ENCODE peak calls at places on chromosomes 12 and 14, in seven cellular contexts. D is fibroblast of lung, J is neural progenitor cell, Q is thoracic aorta, T is body of pancreas, W is brain microvascular endothelial cell, N is heart left ventricle. P is an unnamed sample.

GRCh38 chr12:24109381-24110039 is 160.0 kb upstream of the SOX5 start:
- DNase-seq in D (peak; percentile 21), J (peak; percentile 47), Q (no peak), T (no peak), W (no peak), N (no peak), P (no peak)

GRCh38 chr14:78104130-78104529 is 66.0 kb upstream of the NRXN3 start:
- DNase-seq in D (no peak), J (no peak), Q (no peak), T (no peak), W (no peak), N (no peak), P (no peak)

GRCh38 chr12:32024884-32025599 is 65.8 kb downstream of the RESF1 start:
- DNase-seq in D (peak; percentile 11), J (no peak), Q (no peak), T (no peak), W (no peak), N (no peak), P (peak; percentile 24)

GRCh38 chr14:64478634-64479250 is 13.4 kb downstream of the AKAP5 start:
- DNase-seq in D (peak; percentile 11), J (no peak), Q (no peak), T (no peak), W (peak; percentile 9), N (no peak), P (no peak)

GRCh38 chr14:105917933-105918436 is 391.6 kb downstream of the TMEM121 start:
- DNase-seq in D (no peak), J (no peak), Q (no peak), T (no peak), W (no peak), N (peak; percentile 30), P (no peak)

GRCh38 chr12:113471619-113472171 is at the start of gene LHX5:
- DNase-seq in D (no peak), J (peak; percentile 93), Q (no peak), T (no peak), W (no peak), N (no peak), P (no peak)

GRCh38 chr12:121939190-121939589 is 20.8 kb downstream of the CFAP251 start:
- DNase-seq in D (peak; percentile 49), J (no peak), Q (no peak), T (no peak), W (no peak), N (no peak), P (no peak)

GRCh38 chr12:95218164-95218851 is 701 bp downstream of the VEZT start:
- DNase-seq in D (peak; percentile 63), J (no peak), Q (no peak), T (peak; percentile 11), W (peak; percentile 38), N (no peak), P (no peak)

GRCh38 chr12:108847705-108848104 is 9.7 kb downstream of the SSH1 start:
- DNase-seq in D (no peak), J (no peak), Q (no peak), T (no peak), W (no peak), N (no peak), P (no peak)

GRCh38 chr14:69687963-69688649 is 76.7 kb downstream of the SUSD6 start:
- DNase-seq in D (no peak), J (no peak), Q (no peak), T (no peak), W (no peak), N (no peak), P (no peak)

GRCh38 chr12:88720785-88721650 is 140.7 kb upstream of the KITLG start:
- DNase-seq in D (no peak), J (no peak), Q (no peak), T (no peak), W (no peak), N (no peak), P (no peak)

GRCh38 chr12:13227191-13227590 is 30.7 kb downstream of the EMP1 start:
- DNase-seq in D (no peak), J (no peak), Q (no peak), T (no peak), W (no peak), N (no peak), P (no peak)

GRCh38 chr12:65615091-65615490 is 209.2 kb upstream of the HMGA2 start:
- DNase-seq in D (peak; percentile 95), J (no peak), Q (no peak), T (no peak), W (peak; percentile 74), N (no peak), P (no peak)
- H3K27me3 ChIP-seq in D (no peaks in the 10 kb centered on the region), J (no peaks in the 10 kb centered on the region), Q (no peaks in the 10 kb centered on the region), T (no peaks in the 10 kb centered on the region), W (no peaks in the 10 kb centered on the region), N (no peaks in the 10 kb centered on the region), P (no peaks in the 10 kb centered on the region)

GRCh38 chr14:87993485-87993809 is 465 bp upstream of the GALC start:
- DNase-seq in D (no peak), J (no peak), Q (no peak), T (no peak), W (no peak), N (no peak), P (no peak)
- TF ChIP-seq CTCF in D (no peak), J (no peak), Q (no peak), T (no peak), W (no peak), N (no peak), P (no peak)

DNA sequence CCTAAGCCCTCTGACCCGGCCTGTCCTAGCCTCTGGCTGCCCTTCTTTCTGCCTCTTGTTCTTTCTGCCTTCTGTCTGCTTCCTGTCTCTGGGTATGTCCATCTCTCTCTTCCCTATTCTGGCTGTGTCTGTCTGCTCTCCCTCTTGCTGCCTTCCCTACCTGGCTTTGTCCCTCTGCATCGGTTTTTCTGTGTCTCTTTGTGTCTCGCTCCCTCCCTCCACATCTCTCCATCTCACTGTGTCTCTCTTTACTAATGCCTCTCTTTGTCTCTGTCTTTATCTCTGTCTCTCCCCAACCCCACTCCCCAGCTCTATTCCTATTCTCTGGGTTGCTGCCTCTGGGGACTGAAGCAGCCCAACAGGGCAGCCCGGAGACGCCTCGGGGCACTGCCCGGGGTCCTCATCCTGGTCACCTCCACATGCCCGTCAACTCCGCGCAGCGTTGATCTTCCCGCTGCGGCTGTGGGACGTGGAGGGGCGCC is 10.1 kb downstream of the SHMT2 start:
- DNase-seq in D (no peak), J (no peak), Q (no peak), T (no peak), W (no peak), N (no peak), P (no peak)
- H3K27me3 ChIP-seq in D (peaks cover 16% of the 10 kb centered on the region), J (peaks cover 98% of the 10 kb centered on the region), Q (peaks cover 18% of the 10 kb centered on the region), T (no peaks in the 10 kb centered on the region), W (peaks cover 20% of the 10 kb centered on the region), N (peaks cover 80% of the 10 kb centered on the region), P (peaks cover 35% of the 10 kb centered on the region)

GRCh38 chr12:129119537-129119936 is 266.3 kb downstream of the GLT1D1 start:
- DNase-seq in D (no peak), J (peak; percentile 60), Q (no peak), T (no peak), W (peak; percentile 9), N (no peak), P (no peak)
- TF ChIP-seq CTCF in D (no peak), J (no peak), Q (no peak), T (no peak), W (no peak), N (no peak), P (no peak)

DNA sequence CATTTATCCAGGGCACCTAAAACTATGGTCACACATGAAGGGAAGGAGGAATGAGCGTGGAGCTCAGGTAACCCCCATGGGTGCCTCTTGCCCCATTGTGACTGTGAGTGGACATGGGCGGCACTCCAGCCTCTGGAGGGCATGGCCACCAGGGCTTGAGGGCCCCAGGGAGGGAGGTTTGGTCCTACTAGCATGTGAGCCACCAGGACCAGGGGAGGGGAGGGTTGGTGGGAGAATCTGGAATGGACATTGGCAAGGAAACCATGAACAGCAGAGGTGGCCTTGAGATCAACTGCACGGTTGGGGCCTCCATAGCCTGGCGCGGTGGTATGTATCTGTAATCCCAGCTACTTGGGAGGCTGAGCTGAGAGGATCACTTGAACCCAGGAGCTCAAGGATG is 623.6 kb downstream of the AACS start:
- DNase-seq in D (no peak), J (no peak), Q (no peak), T (no peak), W (no peak), N (no peak), P (no peak)
- H3K27me3 ChIP-seq in D (no peaks in the 10 kb centered on the region), J (peaks cover 24% of the 10 kb centered on the region), Q (no peaks in the 10 kb centered on the region), T (no peaks in the 10 kb centered on the region), W (no peaks in the 10 kb centered on the region), N (peaks cover 3% of the 10 kb centered on the region), P (no peaks in the 10 kb centered on the region)

GRCh38 chr12:54133663-54134375 is 55.0 kb downstream of the SMUG1 start:
- DNase-seq in D (no peak), J (peak; percentile 62), Q (no peak), T (no peak), W (no peak), N (no peak), P (no peak)

GRCh38 chr12:54134395-54134794 is 54.4 kb downstream of the SMUG1 start:
- DNase-seq in D (no peak), J (no peak), Q (no peak), T (no peak), W (no peak), N (no peak), P (no peak)

GRCh38 chr12:54132979-54133378 is 55.8 kb downstream of the SMUG1 start:
- DNase-seq in D (no peak), J (no peak), Q (no peak), T (no peak), W (no peak), N (no peak), P (no peak)

GRCh38 chr12:54135621-54136027 is 53.2 kb downstream of the SMUG1 start:
- DNase-seq in D (no peak), J (peak; percentile 87), Q (no peak), T (no peak), W (no peak), N (no peak), P (no peak)

GRCh38 chr12:54134850-54135249 is 53.9 kb downstream of the SMUG1 start:
- DNase-seq in D (no peak), J (no peak), Q (no peak), T (no peak), W (no peak), N (no peak), P (no peak)
- TF ChIP-seq CTCF in D (no peak), J (peak; percentile 29), Q (no peak), T (no peak), W (no peak), N (no peak), P (no peak)

DNA sequence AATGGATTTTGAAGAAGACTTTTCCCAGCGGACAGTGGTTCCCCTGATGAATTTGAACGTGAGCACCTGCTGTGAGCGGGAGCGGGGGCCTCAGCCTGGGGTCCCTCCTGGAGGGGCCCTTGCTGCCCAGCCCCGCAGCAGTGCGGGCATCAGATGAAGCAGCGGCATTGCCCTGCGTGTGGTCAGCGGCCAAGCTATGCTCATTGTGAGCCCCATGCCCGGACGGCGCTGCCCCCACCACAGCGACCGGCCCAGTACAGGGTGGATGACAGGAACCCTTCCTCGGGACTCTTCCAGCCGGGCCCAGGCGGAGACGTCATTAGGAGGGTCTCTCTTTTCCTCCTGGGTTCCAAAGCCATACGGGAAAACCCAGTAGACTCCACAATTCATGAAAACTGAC is 3.5 kb downstream of the LRCOL1 start:
- DNase-seq in D (no peak), J (no peak), Q (no peak), T (no peak), W (no peak), N (peak; percentile 54), P (no peak)
- H3K27me3 ChIP-seq in D (peaks cover 39% of the 10 kb centered on the region), J (peaks cover 100% of the 10 kb centered on the region), Q (no peaks in the 10 kb centered on the region), T (no peaks in the 10 kb centered on the region), W (peaks cover 46% of the 10 kb centered on the region), N (peaks cover 65% of the 10 kb centered on the region), P (no peaks in the 10 kb centered on the region)

P was measured in thyroid gland.